ENCODE peak calls at places on chromosomes 12 and 14, in six cellular contexts. One of them, this sample, is unnamed.

GRCh38 chr12:24255920-24256635 is 306.6 kb upstream of the SOX5 start:
- DNase-seq in HCT116: no peak
- DNase-seq in cardiac muscle cell: no peak
- DNase-seq in AG09309: no peak
- DNase-seq in upper lobe of right lung: no peak
- DNase-seq in right lobe of liver: no peak
- DNase-seq in this sample: no peak

GRCh38 chr14:32508281-32508680 is 179.2 kb downstream of the AKAP6 start:
- DNase-seq in HCT116: no peak
- DNase-seq in cardiac muscle cell: peak; percentile 40
- DNase-seq in AG09309: no peak
- DNase-seq in upper lobe of right lung: no peak
- DNase-seq in right lobe of liver: no peak
- DNase-seq in this sample: no peak

GRCh38 chr12:101838628-101839323 is 8.0 kb upstream of the GNPTAB start:
- DNase-seq in HCT116: no peak
- DNase-seq in cardiac muscle cell: no peak
- DNase-seq in AG09309: no peak
- DNase-seq in upper lobe of right lung: no peak
- DNase-seq in right lobe of liver: no peak
- DNase-seq in this sample: no peak

GRCh38 chr14:46048127-46048526 is 603.5 kb downstream of the RPL10L start:
- DNase-seq in HCT116: peak; percentile 39
- DNase-seq in cardiac muscle cell: peak; percentile 9
- DNase-seq in AG09309: no peak
- DNase-seq in upper lobe of right lung: no peak
- DNase-seq in right lobe of liver: no peak
- DNase-seq in this sample: peak; percentile 46

GRCh38 chr12:62657363-62657632 is 190.7 kb downstream of the MON2 start:
- DNase-seq in HCT116: no peak
- DNase-seq in cardiac muscle cell: no peak
- DNase-seq in AG09309: no peak
- DNase-seq in upper lobe of right lung: no peak
- DNase-seq in right lobe of liver: no peak
- DNase-seq in this sample: no peak

GRCh38 chr14:67940894-67941455 is 121.4 kb downstream of the RAD51B start:
- DNase-seq in HCT116: no peak
- DNase-seq in cardiac muscle cell: peak; percentile 92
- DNase-seq in AG09309: peak; percentile 67
- DNase-seq in upper lobe of right lung: no peak
- DNase-seq in right lobe of liver: no peak
- DNase-seq in this sample: peak; percentile 98

GRCh38 chr12:27530157-27530922 is 6.3 kb downstream of the PPFIBP1 start:
- DNase-seq in HCT116: no peak
- DNase-seq in cardiac muscle cell: no peak
- DNase-seq in AG09309: no peak
- DNase-seq in upper lobe of right lung: no peak
- DNase-seq in right lobe of liver: no peak
- DNase-seq in this sample: peak; percentile 54

GRCh38 chr12:108308432-108308831 is 30.7 kb downstream of the CMKLR1 start:
- DNase-seq in HCT116: no peak
- DNase-seq in cardiac muscle cell: no peak
- DNase-seq in AG09309: no peak
- DNase-seq in upper lobe of right lung: no peak
- DNase-seq in right lobe of liver: no peak
- DNase-seq in this sample: peak; percentile 34

GRCh38 chr12:48817957-48818830 is at the start of gene CACNB3:
- DNase-seq in HCT116: no peak
- DNase-seq in cardiac muscle cell: peak; percentile 55
- DNase-seq in AG09309: no peak
- DNase-seq in upper lobe of right lung: peak; percentile 85
- DNase-seq in right lobe of liver: peak; percentile 66
- DNase-seq in this sample: peak; percentile 22

GRCh38 chr14:54001189-54001878 is 44.7 kb upstream of the BMP4 start:
- DNase-seq in HCT116: no peak
- DNase-seq in cardiac muscle cell: peak; percentile 19
- DNase-seq in AG09309: no peak
- DNase-seq in upper lobe of right lung: no peak
- DNase-seq in right lobe of liver: no peak
- DNase-seq in this sample: no peak

GRCh38 chr14:22249775-22250174 is 339.2 kb downstream of the DAD1 start:
- DNase-seq in HCT116: no peak
- DNase-seq in cardiac muscle cell: no peak
- DNase-seq in AG09309: no peak
- DNase-seq in upper lobe of right lung: no peak
- DNase-seq in right lobe of liver: no peak
- DNase-seq in this sample: no peak

GRCh38 chr12:109346920-109347319 is 780 bp upstream of the MYO1H start:
- DNase-seq in HCT116: no peak
- DNase-seq in cardiac muscle cell: no peak
- DNase-seq in AG09309: no peak
- DNase-seq in upper lobe of right lung: no peak
- DNase-seq in right lobe of liver: no peak
- DNase-seq in this sample: no peak

GRCh38 chr14:79764288-79764687 is 447.0 kb downstream of the DIO2 start:
- DNase-seq in HCT116: no peak
- DNase-seq in cardiac muscle cell: no peak
- DNase-seq in AG09309: no peak
- DNase-seq in upper lobe of right lung: no peak
- DNase-seq in right lobe of liver: no peak
- DNase-seq in this sample: no peak

GRCh38 chr12:55416961-55417360 is 9.1 kb upstream of the OR6C76 start:
- DNase-seq in HCT116: no peak
- DNase-seq in cardiac muscle cell: no peak
- DNase-seq in AG09309: no peak
- DNase-seq in upper lobe of right lung: no peak
- DNase-seq in right lobe of liver: no peak
- DNase-seq in this sample: no peak

GRCh38 chr14:46250113-46250703 is 401.4 kb downstream of the RPL10L start:
- DNase-seq in HCT116: peak; percentile 19
- DNase-seq in cardiac muscle cell: peak; percentile 24
- DNase-seq in AG09309: no peak
- DNase-seq in upper lobe of right lung: no peak
- DNase-seq in right lobe of liver: no peak
- DNase-seq in this sample: peak; percentile 37

GRCh38 chr12:116637589-116638165 is 78.5 kb downstream of the MAP1LC3B2 start:
- DNase-seq in HCT116: no peak
- DNase-seq in cardiac muscle cell: no peak
- DNase-seq in AG09309: no peak
- DNase-seq in upper lobe of right lung: no peak
- DNase-seq in right lobe of liver: no peak
- DNase-seq in this sample: no peak

GRCh38 chr12:54394281-54394719 is 9.8 kb upstream of the ZNF385A start:
- DNase-seq in HCT116: peak; percentile 45
- DNase-seq in cardiac muscle cell: peak; percentile 65
- DNase-seq in AG09309: no peak
- DNase-seq in upper lobe of right lung: no peak
- DNase-seq in right lobe of liver: no peak
- DNase-seq in this sample: peak; percentile 62

GRCh38 chr14:58865520-58866281 is 227.9 kb downstream of the DACT1 start:
- DNase-seq in HCT116: no peak
- DNase-seq in cardiac muscle cell: peak; percentile 87
- DNase-seq in AG09309: peak; percentile 61
- DNase-seq in upper lobe of right lung: no peak
- DNase-seq in right lobe of liver: no peak
- DNase-seq in this sample: peak; percentile 94

GRCh38 chr14:29925106-29925722 is 2.4 kb downstream of the PRKD1 start:
- DNase-seq in HCT116: no peak
- DNase-seq in cardiac muscle cell: peak; percentile 50
- DNase-seq in AG09309: no peak
- DNase-seq in upper lobe of right lung: no peak
- DNase-seq in right lobe of liver: no peak
- DNase-seq in this sample: peak; percentile 68

GRCh38 chr14:103748539-103748867 is 32.9 kb downstream of the ZFYVE21 start:
- DNase-seq in HCT116: no peak
- DNase-seq in cardiac muscle cell: no peak
- DNase-seq in AG09309: no peak
- DNase-seq in upper lobe of right lung: no peak
- DNase-seq in right lobe of liver: no peak
- DNase-seq in this sample: no peak

GRCh38 chr12:111838353-111838752 is 3.7 kb upstream of the MAPKAPK5 start:
- DNase-seq in HCT116: no peak
- DNase-seq in cardiac muscle cell: no peak
- DNase-seq in AG09309: no peak
- DNase-seq in upper lobe of right lung: no peak
- DNase-seq in right lobe of liver: no peak
- DNase-seq in this sample: no peak
- TF ChIP-seq CTCF in HCT116: no peak
- TF ChIP-seq CTCF in cardiac muscle cell: no peak
- TF ChIP-seq CTCF in AG09309: no peak
- TF ChIP-seq CTCF in upper lobe of right lung: no peak
- TF ChIP-seq CTCF in right lobe of liver: no peak
- TF ChIP-seq CTCF in this sample: no peak

GRCh38 chr12:44503329-44503728 is 372.8 kb downstream of the NELL2 start:
- DNase-seq in HCT116: no peak
- DNase-seq in cardiac muscle cell: no peak
- DNase-seq in AG09309: no peak
- DNase-seq in upper lobe of right lung: no peak
- DNase-seq in right lobe of liver: no peak
- DNase-seq in this sample: no peak
- H3K4me3 ChIP-seq in HCT116: no peak overlapping the region
- H3K4me3 ChIP-seq in cardiac muscle cell: no peak overlapping the region
- H3K4me3 ChIP-seq in AG09309: no peak overlapping the region
- H3K4me3 ChIP-seq in upper lobe of right lung: no peak overlapping the region
- H3K4me3 ChIP-seq in right lobe of liver: no peak overlapping the region
- H3K4me3 ChIP-seq in this sample: no peak overlapping the region

DNA sequence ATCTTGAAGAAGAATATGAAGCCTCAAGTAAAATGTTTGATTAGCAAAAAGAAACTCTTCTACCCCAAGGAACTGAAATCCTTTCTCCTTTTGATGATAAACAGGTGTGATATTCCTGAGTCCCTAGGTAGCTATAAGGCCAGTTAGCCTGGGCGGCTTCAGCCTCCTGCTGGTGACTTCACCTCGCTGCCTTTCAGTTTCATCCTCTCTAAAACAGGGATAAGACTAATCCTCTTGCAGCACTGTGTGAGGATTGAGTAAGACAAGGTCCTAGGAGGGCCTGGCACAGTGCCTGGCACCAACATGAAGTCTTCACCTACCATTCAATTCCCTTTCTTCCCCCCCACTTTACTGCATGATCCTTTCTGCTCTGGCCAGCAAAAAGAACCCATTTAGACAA is 42.1 kb downstream of the CIT start:
- DNase-seq in HCT116: no peak
- DNase-seq in cardiac muscle cell: peak; percentile 29
- DNase-seq in AG09309: no peak
- DNase-seq in upper lobe of right lung: no peak
- DNase-seq in right lobe of liver: no peak
- DNase-seq in this sample: peak; percentile 33
- TF ChIP-seq CTCF in HCT116: peak; percentile 16
- TF ChIP-seq CTCF in cardiac muscle cell: peak; percentile 14
- TF ChIP-seq CTCF in AG09309: peak; percentile 13
- TF ChIP-seq CTCF in upper lobe of right lung: no peak
- TF ChIP-seq CTCF in right lobe of liver: no peak
- TF ChIP-seq CTCF in this sample: peak; percentile 24

DNA sequence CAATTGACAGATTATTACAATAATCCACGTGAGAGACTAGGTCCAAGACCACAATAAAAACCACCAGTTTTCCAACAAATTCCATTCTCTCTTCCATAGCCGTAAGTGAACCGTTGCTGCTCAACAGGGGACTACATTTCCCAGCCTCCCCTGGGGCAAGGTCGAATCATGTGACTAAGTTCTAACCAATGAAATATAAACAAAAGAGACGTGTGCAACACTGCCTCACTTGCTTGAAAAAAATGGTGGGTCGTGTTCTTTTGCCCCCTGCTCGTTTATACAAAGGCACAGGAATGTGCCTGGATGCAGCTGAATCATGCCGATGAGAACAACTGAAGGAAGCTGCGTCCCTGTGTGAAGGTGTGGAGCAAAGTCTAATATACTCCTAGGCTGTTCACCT is 51.1 kb downstream of the HSPB8 start:
- DNase-seq in HCT116: peak; percentile 59
- DNase-seq in cardiac muscle cell: peak; percentile 67
- DNase-seq in AG09309: no peak
- DNase-seq in upper lobe of right lung: no peak
- DNase-seq in right lobe of liver: no peak
- DNase-seq in this sample: peak; percentile 29
- H3K4me3 ChIP-seq in HCT116: peak overlapping the region; percentile 27
- H3K4me3 ChIP-seq in cardiac muscle cell: peak overlapping the region; percentile 21
- H3K4me3 ChIP-seq in AG09309: no peak overlapping the region
- H3K4me3 ChIP-seq in upper lobe of right lung: peak overlapping the region; percentile 16
- H3K4me3 ChIP-seq in right lobe of liver: no peak overlapping the region
- H3K4me3 ChIP-seq in this sample: no peak overlapping the region

DNA sequence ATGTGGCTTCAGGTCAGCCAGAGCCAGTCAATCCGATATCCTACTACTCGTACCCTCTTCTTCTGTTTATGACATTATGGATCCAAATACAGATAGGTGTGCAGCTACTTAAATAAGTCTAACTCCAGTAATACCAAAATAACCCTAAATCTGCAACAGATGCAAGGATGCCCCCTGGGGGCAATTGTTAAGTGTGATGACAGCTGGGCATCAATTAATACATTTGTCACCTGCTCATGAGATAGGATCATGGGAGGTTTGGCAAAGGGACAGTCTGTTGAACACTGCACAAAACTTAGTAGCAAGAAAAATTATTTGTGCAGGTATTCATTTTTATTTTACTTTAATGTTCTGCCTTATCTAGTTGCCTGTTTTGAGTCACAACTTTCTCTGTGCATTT is 83.2 kb downstream of the SLC38A6 start:
- DNase-seq in HCT116: no peak
- DNase-seq in cardiac muscle cell: no peak
- DNase-seq in AG09309: no peak
- DNase-seq in upper lobe of right lung: no peak
- DNase-seq in right lobe of liver: no peak
- DNase-seq in this sample: no peak
- TF ChIP-seq CTCF in HCT116: no peak
- TF ChIP-seq CTCF in cardiac muscle cell: no peak
- TF ChIP-seq CTCF in AG09309: no peak
- TF ChIP-seq CTCF in upper lobe of right lung: no peak
- TF ChIP-seq CTCF in right lobe of liver: no peak
- TF ChIP-seq CTCF in this sample: no peak

DNA sequence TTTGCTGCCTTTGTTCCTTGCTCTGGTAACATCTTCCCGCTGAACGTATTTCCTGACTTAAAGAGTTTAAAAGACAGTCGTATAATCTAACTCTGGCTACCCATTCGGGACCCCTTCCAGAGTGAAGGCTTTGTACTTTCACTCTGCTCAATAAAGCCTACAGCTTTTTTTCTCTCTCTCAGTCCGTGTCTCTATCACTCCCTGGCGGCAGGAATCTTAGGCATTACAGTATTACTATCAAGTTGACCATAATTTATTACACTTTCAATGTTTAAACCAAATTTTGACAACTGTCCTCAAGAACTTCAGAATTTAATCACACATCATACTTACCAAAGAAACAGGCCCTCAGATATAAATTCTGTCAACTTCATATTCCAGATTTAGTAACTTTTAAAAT is 967.9 kb downstream of the FSCB start:
- DNase-seq in HCT116: peak; percentile 1
- DNase-seq in cardiac muscle cell: peak; percentile 32
- DNase-seq in AG09309: no peak
- DNase-seq in upper lobe of right lung: no peak
- DNase-seq in right lobe of liver: no peak
- DNase-seq in this sample: peak; percentile 1
- H3K4me3 ChIP-seq in HCT116: no peak overlapping the region
- H3K4me3 ChIP-seq in cardiac muscle cell: no peak overlapping the region
- H3K4me3 ChIP-seq in AG09309: no peak overlapping the region
- H3K4me3 ChIP-seq in upper lobe of right lung: no peak overlapping the region
- H3K4me3 ChIP-seq in right lobe of liver: no peak overlapping the region
- H3K4me3 ChIP-seq in this sample: no peak overlapping the region

This sample was measured in fibroblast of mammary gland.